ENCODE peak calls at places on chromosomes 2 and 18, in eight cellular contexts. D is suprapubic skin, P is Peyer's patch, E is heart left ventricle, X is body of pancreas, Z is brain microvascular endothelial cell, L is hepatocyte, J is A549. U is an unnamed sample.

GRCh38 chr2:120929829-120930228 is 194.2 kb downstream of the GLI2 start:
- DNase-seq in X (no peak), Z (no peak), J (no peak), P (no peak), E (no peak), L (no peak), D (no peak), U (no peak)

GRCh38 chr2:70433315-70433714 is 120.3 kb downstream of the TGFA start:
- DNase-seq in J (no peak), X (no peak), E (no peak), L (no peak), D (no peak), P (no peak), Z (no peak), U (no peak)

GRCh38 chr2:227862741-227863588 is 8.5 kb upstream of the DAW1 start:
- DNase-seq in P (no peak), J (peak), E (no peak), X (peak), L (peak), D (no peak), Z (peak), U (peak)

GRCh38 chr2:11411768-11412448 is 54.1 kb downstream of the E2F6 start:
- DNase-seq in X (peak), E (no peak), D (no peak), Z (peak), L (peak), P (peak), J (no peak), U (no peak)

GRCh38 chr18:63892544-63892943 is 5.0 kb downstream of the SERPINB2 start:
- DNase-seq in Z (no peak), X (no peak), L (no peak), J (no peak), P (no peak), E (no peak), D (no peak), U (no peak)

GRCh38 chr2:7034313-7034712 is 117.1 kb downstream of the RNF144A start:
- DNase-seq in X (peak), D (no peak), Z (peak), L (peak), P (no peak), J (no peak), E (no peak), U (no peak)

GRCh38 chr2:196278491-196278911 is 107.1 kb upstream of the STK17B start:
- DNase-seq in D (no peak), Z (peak), E (no peak), P (no peak), X (no peak), J (no peak), L (no peak), U (no peak)

GRCh38 chr2:234951386-234952269 is at the start of gene SH3BP4:
- DNase-seq in X (peak), J (peak), P (peak), Z (peak), L (peak), E (peak), D (peak), U (no peak)

GRCh38 chr18:12567849-12568248 is 90.1 kb downstream of the SPIRE1 start:
- DNase-seq in X (no peak), E (no peak), L (no peak), J (no peak), Z (no peak), P (no peak), D (no peak), U (no peak)

GRCh38 chr2:238079874-238080327 is 19.1 kb downstream of the SCLY start:
- DNase-seq in D (no peak), J (no peak), L (no peak), Z (no peak), X (no peak), P (no peak), E (no peak), U (no peak)

GRCh38 chr2:127537142-127537541 is 1.7 kb downstream of the MYO7B start:
- DNase-seq in L (no peak), J (no peak), X (no peak), D (no peak), E (no peak), Z (no peak), P (no peak), U (no peak)

GRCh38 chr2:127535422-127535901 is at the start of gene MYO7B:
- DNase-seq in J (no peak), X (no peak), D (no peak), E (no peak), P (no peak), L (peak), Z (no peak), U (no peak)

GRCh38 chr2:127537644-127538043 is 2.2 kb downstream of the MYO7B start:
- DNase-seq in D (no peak), X (no peak), E (no peak), J (no peak), Z (no peak), L (no peak), P (no peak), U (no peak)

GRCh38 chr2:127536707-127537106 is 1.2 kb downstream of the MYO7B start:
- DNase-seq in J (no peak), D (no peak), Z (no peak), E (no peak), L (no peak), X (no peak), P (no peak), U (no peak)

DNA sequence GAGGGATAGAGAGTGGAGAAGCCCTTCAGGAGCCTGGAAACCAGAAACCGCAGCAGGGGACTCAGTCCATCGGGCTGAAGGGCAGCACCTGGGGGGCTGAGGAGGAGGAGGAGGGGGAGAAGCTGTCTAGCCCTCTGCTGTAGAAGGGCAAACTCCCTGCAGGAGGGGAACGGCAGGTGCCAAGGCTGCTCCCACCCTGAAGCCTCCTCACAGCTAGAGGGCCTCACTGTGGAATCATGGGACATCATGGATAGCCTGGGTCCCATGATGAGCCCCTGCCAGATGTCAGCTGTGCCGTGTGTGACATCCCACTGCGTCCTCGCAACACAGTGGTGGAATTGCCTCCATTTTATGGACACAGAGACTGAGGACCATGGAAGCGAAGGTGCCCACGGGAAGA is 458 bp downstream of the MYO7B start:
- DNase-seq in P (no peak), E (no peak), J (no peak), D (no peak), X (no peak), L (no peak), Z (no peak), U (no peak)
- H3K4me3 ChIP-seq in P (peak), E (no peak), J (no peak), D (no peak), X (no peak), L (no peak), Z (no peak), U (no peak)

GRCh38 chr2:222611684-222612083 is 44.2 kb downstream of the FARSB start:
- DNase-seq in D (no peak), P (no peak), X (no peak), Z (no peak), J (no peak), E (no peak), L (no peak), U (no peak)

GRCh38 chr2:222608081-222608480 is 47.8 kb downstream of the FARSB start:
- DNase-seq in D (no peak), J (no peak), X (no peak), E (no peak), L (no peak), Z (no peak), P (no peak), U (no peak)

GRCh38 chr2:222609391-222609790 is 46.5 kb downstream of the FARSB start:
- DNase-seq in J (no peak), X (no peak), L (no peak), E (no peak), Z (no peak), D (no peak), P (no peak), U (no peak)

GRCh38 chr2:222613715-222614331 is 42.1 kb downstream of the FARSB start:
- DNase-seq in D (no peak), P (no peak), J (peak), L (peak), Z (peak), X (no peak), E (no peak), U (no peak)

GRCh38 chr2:222610746-222611145 is 45.1 kb downstream of the FARSB start:
- DNase-seq in L (no peak), D (no peak), E (no peak), Z (no peak), J (no peak), P (no peak), X (no peak), U (no peak)
- TF ChIP-seq CTCF in L (peak), D (no peak), E (no peak), Z (peak), J (no peak), P (peak), X (no peak), U (no peak)

GRCh38 chr2:98191880-98192279 is 104.9 kb downstream of the VWA3B start:
- DNase-seq in L (peak), P (no peak), J (no peak), X (no peak), E (no peak), D (no peak), Z (no peak), U (no peak)
- H3K4me3 ChIP-seq in L (no peak), P (no peak), J (no peak), X (no peak), E (no peak), D (no peak), Z (no peak), U (no peak)

DNA sequence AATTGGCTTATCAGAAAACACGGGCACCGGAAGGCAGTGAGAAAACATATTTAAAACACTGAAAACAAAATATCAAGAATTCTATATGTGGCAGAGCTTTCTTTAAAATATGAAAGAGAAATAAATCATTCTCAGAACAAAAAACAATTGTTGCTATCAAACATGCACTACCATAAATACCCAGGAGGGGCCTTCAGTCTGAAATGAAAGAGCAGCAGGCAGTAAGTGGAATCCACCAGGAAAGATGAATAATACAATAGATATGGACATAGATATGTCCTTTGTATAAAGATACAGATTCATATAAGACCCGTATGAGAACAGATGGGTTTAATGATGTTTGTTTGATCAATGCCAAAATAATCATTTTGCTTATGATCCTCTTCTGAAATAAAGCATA is 142.0 kb downstream of the TMEM18 start:
- DNase-seq in J (no peak), P (no peak), Z (peak), X (no peak), D (no peak), L (no peak), E (no peak), U (no peak)
- TF ChIP-seq CTCF in J (no peak), P (no peak), Z (peak), X (no peak), D (no peak), L (no peak), E (peak), U (no peak)

U was measured in AG04449.